ENCODE peak calls at places on chromosome 22, in six cellular contexts. L is stimulated activated CD8-positive, alpha-beta memory T cell treated with anti-CD3 and anti-CD28 coated beads, Interleukin-4, amount 100 ng/mL, for 24 hours; T is GM13976; Y is DMS53; D is SW 1271; U is GOT3. O is an unnamed sample.
A peak's percentile ranks its signal among the peaks of the same experiment; 100 is the strongest.

GRCh38 chr22:32702421-32702820 is 99.1 kb upstream of the TIMP3 start:
- DNase-seq in L (no peak), T (no peak), Y (no peak), D (no peak), U (no peak), O (no peak)

GRCh38 chr22:40020956-40021355 is 26.2 kb downstream of the FAM83F start:
- DNase-seq in L (no peak), T (no peak), Y (no peak), D (no peak), U (no peak), O (no peak)

GRCh38 chr22:25111579-25112517 is 87.8 kb upstream of the CRYBB3 start:
- DNase-seq in L (no peak), T (peak; percentile 39), Y (peak; percentile 60), D (no peak), U (no peak), O (peak; percentile 31)

GRCh38 chr22:18156878-18157713 is 7.1 kb downstream of the USP18 start:
- DNase-seq in L (peak; percentile 15), T (peak; percentile 65), Y (peak; percentile 86), D (no peak), U (peak; percentile 82), O (peak; percentile 47)

GRCh38 chr22:30654361-30654760 is 13.3 kb downstream of the DUSP18 start:
- DNase-seq in L (no peak), T (no peak), Y (no peak), D (no peak), U (no peak), O (no peak)

GRCh38 chr22:30045901-30046715 is 34.2 kb upstream of the HORMAD2 start:
- DNase-seq in L (no peak), T (no peak), Y (no peak), D (no peak), U (no peak), O (no peak)

GRCh38 chr22:39643311-39644083 is 72.9 kb downstream of the CACNA1I start:
- DNase-seq in L (no peak), T (no peak), Y (no peak), D (no peak), U (no peak), O (no peak)

GRCh38 chr22:34414467-34415440 is 494.5 kb upstream of the LARGE1 start:
- DNase-seq in L (no peak), T (peak; percentile 39), Y (peak; percentile 43), D (no peak), U (no peak), O (no peak)

GRCh38 chr22:45271667-45272188 is 13.0 kb upstream of the UPK3A start:
- DNase-seq in L (no peak), T (no peak), Y (no peak), D (no peak), U (no peak), O (no peak)

GRCh38 chr22:24450600-24450999 is 23.2 kb downstream of the ADORA2A start:
- DNase-seq in L (no peak), T (no peak), Y (no peak), D (no peak), U (no peak), O (no peak)

GRCh38 chr22:50175921-50176849 is 5.7 kb downstream of the PANX2 start:
- DNase-seq in L (no peak), T (no peak), Y (no peak), D (no peak), U (no peak), O (no peak)

GRCh38 chr22:49269928-49270327 is 557.7 kb downstream of the BRD1 start:
- DNase-seq in L (no peak), T (no peak), Y (no peak), D (no peak), U (no peak), O (no peak)

GRCh38 chr22:24503137-24503850 is 8.2 kb downstream of the UPB1 start:
- DNase-seq in L (peak; percentile 54), T (peak; percentile 87), Y (peak; percentile 13), D (no peak), U (no peak), O (no peak)

GRCh38 chr22:27662359-27663030 is 139.1 kb downstream of the MN1 start:
- DNase-seq in L (no peak), T (no peak), Y (no peak), D (no peak), U (no peak), O (no peak)

GRCh38 chr22:19516378-19517170 is 7.6 kb downstream of the CLDN5 start:
- DNase-seq in L (no peak), T (no peak), Y (no peak), D (no peak), U (no peak), O (no peak)

GRCh38 chr22:43257549-43257948 is 70.6 kb upstream of the TTLL12 start:
- DNase-seq in L (no peak), T (no peak), Y (no peak), D (no peak), U (no peak), O (no peak)

GRCh38 chr22:20324139-20324516 is 4.3 kb upstream of the DGCR6L start:
- DNase-seq in L (no peak), T (no peak), Y (no peak), D (no peak), U (no peak), O (no peak)

GRCh38 chr22:46064966-46065666 is 85.2 kb upstream of the PPARA start:
- DNase-seq in L (no peak), T (no peak), Y (no peak), D (no peak), U (no peak), O (no peak)

GRCh38 chr22:39130152-39130704 is 22.3 kb downstream of the CBX7 start:
- DNase-seq in L (no peak), T (no peak), Y (no peak), D (no peak), U (no peak), O (no peak)

GRCh38 chr22:42879371-42880021 is 22.4 kb upstream of the ARFGAP3 start:
- DNase-seq in L (no peak), T (no peak), Y (peak; percentile 84), D (no peak), U (no peak), O (no peak)